ENCODE peak calls at places on chromosomes 2 and 18, in four cellular contexts. One of them, this sample, is unnamed.

GRCh38 chr2:218435003-218435982 is 16.4 kb downstream of the VIL1 start:
- DNase-seq in GM12878: no peak
- DNase-seq in H1: no peak
- DNase-seq in HepG2: no peak
- DNase-seq in this sample: no peak

GRCh38 chr2:16664052-16664731 is 1.4 kb downstream of the CYRIA start:
- DNase-seq in GM12878: no peak
- DNase-seq in H1: no peak
- DNase-seq in HepG2: no peak
- DNase-seq in this sample: no peak

GRCh38 chr2:237798236-237799059 is at the start of gene RBM44:
- DNase-seq in GM12878: no peak
- DNase-seq in H1: no peak
- DNase-seq in HepG2: no peak
- DNase-seq in this sample: no peak

GRCh38 chr2:198776616-198777406 is 680.9 kb downstream of the SATB2 start:
- DNase-seq in GM12878: no peak
- DNase-seq in H1: no peak
- DNase-seq in HepG2: no peak
- DNase-seq in this sample: no peak

GRCh38 chr18:12745095-12745820 is 42.4 kb downstream of the PSMG2 start:
- DNase-seq in GM12878: no peak
- DNase-seq in H1: no peak
- DNase-seq in HepG2: no peak
- DNase-seq in this sample: no peak

GRCh38 chr18:11305507-11305906 is 156.1 kb upstream of the PIEZO2 start:
- DNase-seq in GM12878: no peak
- DNase-seq in H1: no peak
- DNase-seq in HepG2: no peak
- DNase-seq in this sample: no peak

GRCh38 chr18:32083781-32084180 is 7.9 kb upstream of the RNF138 start:
- DNase-seq in GM12878: no peak
- DNase-seq in H1: no peak
- DNase-seq in HepG2: no peak
- DNase-seq in this sample: no peak

GRCh38 chr2:222861411-222862067 is 703 bp downstream of the ACSL3 start:
- DNase-seq in GM12878: no peak
- DNase-seq in H1: no peak
- DNase-seq in HepG2: no peak
- DNase-seq in this sample: no peak

GRCh38 chr2:70403267-70404053 is 101.6 kb upstream of the FAM136A start:
- DNase-seq in GM12878: no peak
- DNase-seq in H1: no peak
- DNase-seq in HepG2: peak; percentile 42
- DNase-seq in this sample: no peak

GRCh38 chr2:27376866-27377617 is 3.5 kb downstream of the ZNF513 start:
- DNase-seq in GM12878: no peak
- DNase-seq in H1: no peak
- DNase-seq in HepG2: no peak
- DNase-seq in this sample: no peak

GRCh38 chr2:219273887-219274391 is 5.2 kb upstream of the DNAJB2 start:
- DNase-seq in GM12878: no peak
- DNase-seq in H1: no peak
- DNase-seq in HepG2: no peak
- DNase-seq in this sample: no peak

GRCh38 chr18:36296591-36297418 is 708 bp upstream of the FHOD3 start:
- DNase-seq in GM12878: no peak
- DNase-seq in H1: peak; percentile 73
- DNase-seq in HepG2: peak; percentile 32
- DNase-seq in this sample: no peak

GRCh38 chr2:227154976-227155375 is 9.0 kb downstream of the COL4A4 start:
- DNase-seq in GM12878: no peak
- DNase-seq in H1: no peak
- DNase-seq in HepG2: no peak
- DNase-seq in this sample: no peak

GRCh38 chr18:8705280-8705940 is at the start of gene MTCL1:
- DNase-seq in GM12878: no peak
- DNase-seq in H1: no peak
- DNase-seq in HepG2: no peak
- DNase-seq in this sample: no peak

GRCh38 chr2:170073288-170073687 is 104.7 kb upstream of the MYO3B start:
- DNase-seq in GM12878: no peak
- DNase-seq in H1: no peak
- DNase-seq in HepG2: no peak
- DNase-seq in this sample: no peak

GRCh38 chr2:240392084-240392947 is 43.1 kb upstream of the GPC1 start:
- DNase-seq in GM12878: no peak
- DNase-seq in H1: no peak
- DNase-seq in HepG2: no peak
- DNase-seq in this sample: no peak

GRCh38 chr2:201949036-201950012 is 84.3 kb upstream of the FZD7 start:
- DNase-seq in GM12878: no peak
- DNase-seq in H1: peak; percentile 47
- DNase-seq in HepG2: no peak
- DNase-seq in this sample: peak; percentile 76

GRCh38 chr2:7573166-7573845 is 656.1 kb downstream of the RNF144A start:
- DNase-seq in GM12878: no peak
- DNase-seq in H1: no peak
- DNase-seq in HepG2: no peak
- DNase-seq in this sample: no peak

GRCh38 chr18:48321586-48321985 is 87.6 kb downstream of the ZBTB7C start:
- DNase-seq in GM12878: no peak
- DNase-seq in H1: no peak
- DNase-seq in HepG2: no peak
- DNase-seq in this sample: no peak

GRCh38 chr2:109173311-109174171 is 44.5 kb downstream of the SH3RF3 start:
- DNase-seq in GM12878: no peak
- DNase-seq in H1: no peak
- DNase-seq in HepG2: no peak
- DNase-seq in this sample: peak; percentile 8

DNA sequence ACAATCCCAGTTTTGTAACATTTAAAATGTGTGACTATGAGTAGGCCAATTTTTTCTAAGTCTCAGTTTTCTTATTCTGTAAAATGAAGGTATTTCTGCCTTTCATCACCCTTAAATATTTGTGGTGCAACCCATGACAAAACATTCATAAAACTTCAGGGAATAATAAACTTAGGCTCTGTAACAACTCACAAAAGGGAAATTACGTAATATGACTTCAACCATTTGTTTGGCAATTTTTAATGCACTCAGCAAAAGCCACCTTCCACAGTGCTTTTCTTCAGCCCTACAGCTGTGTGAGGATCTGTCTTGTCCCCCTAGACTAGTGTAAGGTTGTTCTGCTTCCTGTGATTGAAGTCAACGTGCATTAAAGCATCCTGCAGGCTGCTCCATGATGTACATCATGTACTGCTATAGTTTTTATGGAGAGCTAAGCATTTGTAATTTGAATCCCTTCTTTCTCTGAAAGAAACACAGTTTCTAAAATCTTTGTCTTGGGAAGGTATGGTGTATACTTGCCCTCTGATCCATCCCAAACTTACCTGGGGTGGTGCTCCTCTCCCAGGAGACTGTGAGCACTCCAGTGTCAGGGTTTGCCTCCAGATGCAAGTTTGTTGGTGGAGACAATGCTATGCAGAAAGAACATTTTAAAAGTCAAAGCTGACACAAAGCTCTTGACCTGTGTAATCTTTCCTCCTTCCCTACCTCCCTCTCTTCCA is 39.1 kb downstream of the FN1 start:
- DNase-seq in GM12878: no peak
- DNase-seq in H1: no peak
- DNase-seq in HepG2: no peak
- DNase-seq in this sample: no peak
- TF ChIP-seq SUZ12 in GM12878: no peak
- TF ChIP-seq SUZ12 in H1: no peak
- TF ChIP-seq SUZ12 in HepG2: no peak
- TF ChIP-seq SUZ12 in this sample: no peak

GRCh38 chr2:151973013-151973900 is 125.6 kb downstream of the CACNB4 start:
- DNase-seq in GM12878: no peak
- DNase-seq in H1: no peak
- DNase-seq in HepG2: peak; percentile 47
- DNase-seq in this sample: no peak
- H3K9ac ChIP-seq in GM12878: no peak overlapping the region
- H3K9ac ChIP-seq in H1: no peak overlapping the region
- H3K9ac ChIP-seq in HepG2: peak overlapping the region; percentile 45
- H3K9ac ChIP-seq in this sample: no peak overlapping the region

GRCh38 chr18:2963048-2963447 is 49.9 kb downstream of the LPIN2 start:
- DNase-seq in GM12878: no peak
- DNase-seq in H1: no peak
- DNase-seq in HepG2: no peak
- DNase-seq in this sample: no peak
- H3K4me1 ChIP-seq in GM12878: peaks cover 69% of the 10 kb centered on the region
- H3K4me1 ChIP-seq in H1: no peaks in the 10 kb centered on the region
- H3K4me1 ChIP-seq in HepG2: peaks cover 73% of the 10 kb centered on the region
- H3K4me1 ChIP-seq in this sample: no peaks in the 10 kb centered on the region

GRCh38 chr2:11919953-11920352 is 173.5 kb downstream of the LPIN1 start:
- DNase-seq in GM12878: no peak
- DNase-seq in H1: no peak
- DNase-seq in HepG2: no peak
- DNase-seq in this sample: no peak

GRCh38 chr2:11912980-11913379 is 166.5 kb downstream of the LPIN1 start:
- DNase-seq in GM12878: no peak
- DNase-seq in H1: no peak
- DNase-seq in HepG2: no peak
- DNase-seq in this sample: no peak

GRCh38 chr2:11910971-11911370 is 164.5 kb downstream of the LPIN1 start:
- DNase-seq in GM12878: no peak
- DNase-seq in H1: no peak
- DNase-seq in HepG2: no peak
- DNase-seq in this sample: no peak

GRCh38 chr2:11915650-11916049 is 169.2 kb downstream of the LPIN1 start:
- DNase-seq in GM12878: no peak
- DNase-seq in H1: no peak
- DNase-seq in HepG2: no peak
- DNase-seq in this sample: no peak

DNA sequence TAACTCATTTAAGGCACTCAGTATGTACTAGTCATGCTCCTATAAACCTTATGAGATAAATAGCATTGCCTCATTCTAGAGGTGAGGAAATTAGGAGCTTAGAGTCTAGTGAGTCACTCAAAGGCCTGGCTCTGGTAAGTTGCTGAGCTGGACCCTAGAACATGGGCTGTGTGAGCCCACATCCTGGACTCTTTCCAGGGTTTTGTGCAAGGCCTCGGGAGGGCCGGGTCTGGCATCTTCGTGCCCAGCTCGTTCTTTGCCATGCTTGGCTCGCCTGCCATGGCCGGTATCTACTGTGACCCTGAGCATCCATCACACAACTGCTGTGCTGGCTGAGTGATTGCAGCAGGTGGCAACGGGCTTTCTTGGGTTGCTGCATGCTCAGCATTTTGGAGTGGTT is 168.0 kb downstream of the LPIN1 start:
- DNase-seq in GM12878: no peak
- DNase-seq in H1: no peak
- DNase-seq in HepG2: no peak
- DNase-seq in this sample: no peak
- TF ChIP-seq SUZ12 in GM12878: no peak
- TF ChIP-seq SUZ12 in H1: no peak
- TF ChIP-seq SUZ12 in HepG2: no peak
- TF ChIP-seq SUZ12 in this sample: no peak

DNA sequence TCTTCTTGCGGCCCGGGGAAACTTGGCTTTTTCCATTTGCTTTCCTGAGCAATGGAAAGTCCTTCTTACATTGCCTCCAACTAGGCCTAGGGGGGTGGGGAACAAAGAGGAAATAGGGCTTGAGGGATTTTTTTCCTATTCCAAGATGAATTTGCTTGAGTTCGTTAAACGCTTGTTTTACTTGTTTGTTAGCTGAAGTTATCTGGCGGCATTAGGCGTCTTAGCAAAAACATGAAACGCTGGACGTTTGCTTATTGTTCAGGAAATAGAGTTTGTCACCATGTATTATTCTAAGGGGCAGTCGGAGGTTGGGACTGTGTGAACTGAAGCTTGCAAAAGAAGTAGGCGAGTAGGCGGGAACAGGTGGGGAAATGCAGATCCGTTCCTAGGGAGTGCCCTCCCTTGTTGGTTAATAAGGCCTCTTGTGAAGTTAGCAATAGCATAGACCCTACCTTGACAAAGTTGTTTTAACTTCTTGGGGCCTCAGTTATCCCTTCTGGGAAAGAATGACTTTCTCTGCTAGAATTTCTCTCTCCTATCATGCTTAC is 1.9 kb downstream of the CABLES1 start:
- DNase-seq in GM12878: no peak
- DNase-seq in H1: no peak
- DNase-seq in HepG2: no peak
- DNase-seq in this sample: no peak
- H3K9ac ChIP-seq in GM12878: peak overlapping the region; percentile 88
- H3K9ac ChIP-seq in H1: peak overlapping the region; percentile 79
- H3K9ac ChIP-seq in HepG2: peak overlapping the region; percentile 86
- H3K9ac ChIP-seq in this sample: peak overlapping the region; percentile 84

GRCh38 chr18:3595282-3596273 is 145.6 kb downstream of the TGIF1 start:
- DNase-seq in GM12878: peak; percentile 82
- DNase-seq in H1: no peak
- DNase-seq in HepG2: peak; percentile 92
- DNase-seq in this sample: no peak
- H3K4me1 ChIP-seq in GM12878: peaks cover 37% of the 10 kb centered on the region
- H3K4me1 ChIP-seq in H1: peaks cover 34% of the 10 kb centered on the region
- H3K4me1 ChIP-seq in HepG2: peaks cover 76% of the 10 kb centered on the region
- H3K4me1 ChIP-seq in this sample: peaks cover 10% of the 10 kb centered on the region

DNA sequence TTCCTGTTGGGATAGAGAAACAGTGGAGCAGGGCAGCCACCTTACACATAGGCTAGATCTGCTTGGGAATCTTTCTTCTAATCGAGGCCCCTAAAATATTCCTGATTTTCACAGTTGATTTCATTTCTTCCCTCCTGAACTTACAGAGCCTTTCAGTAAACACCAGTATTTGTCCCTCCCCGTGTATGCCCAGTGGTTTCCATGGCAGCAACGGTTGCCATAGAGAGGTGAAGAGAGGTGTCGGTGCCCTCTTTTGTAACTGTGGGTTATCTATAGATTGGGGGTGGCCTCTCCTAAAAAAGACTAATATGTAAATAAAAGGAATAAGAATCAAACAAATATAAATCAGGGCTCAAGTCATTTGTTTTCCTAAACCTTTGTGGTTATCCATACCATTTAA is 35.3 kb downstream of the LIPG start:
- DNase-seq in GM12878: no peak
- DNase-seq in H1: no peak
- DNase-seq in HepG2: no peak
- DNase-seq in this sample: no peak
- TF ChIP-seq SUZ12 in GM12878: no peak
- TF ChIP-seq SUZ12 in H1: no peak
- TF ChIP-seq SUZ12 in HepG2: no peak
- TF ChIP-seq SUZ12 in this sample: no peak

DNA sequence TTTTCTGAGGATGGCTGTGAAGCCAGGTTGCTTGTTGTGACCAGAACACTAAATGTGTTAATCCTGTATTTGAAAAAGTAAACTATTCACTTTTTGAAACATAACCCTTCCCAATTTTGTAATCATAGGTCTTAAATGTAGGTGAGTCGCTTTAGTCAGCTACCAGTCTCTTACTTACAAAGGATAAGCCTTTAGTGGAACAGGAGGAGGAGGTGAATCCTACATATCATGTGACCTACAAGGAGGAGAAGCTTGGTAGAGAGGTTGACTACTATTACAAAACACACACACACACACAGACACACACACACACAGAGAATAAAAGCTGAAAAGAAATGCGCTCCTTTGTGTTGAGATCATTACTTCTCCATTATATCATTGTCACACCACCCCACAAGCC is 59.9 kb upstream of the SPAG16 start:
- DNase-seq in GM12878: no peak
- DNase-seq in H1: no peak
- DNase-seq in HepG2: no peak
- DNase-seq in this sample: no peak
- H3K9ac ChIP-seq in GM12878: no peak overlapping the region
- H3K9ac ChIP-seq in H1: no peak overlapping the region
- H3K9ac ChIP-seq in HepG2: no peak overlapping the region
- H3K9ac ChIP-seq in this sample: no peak overlapping the region